ENCODE peak calls at places on chromosomes 16 and 17, in nine cellular contexts. B is vagina, T is ovary, H is A549, R is heart left ventricle, U is right lobe of liver, A is body of pancreas, V is gastrocnemius medialis, J is stomach. L is an unnamed sample.

GRCh38 chr17:77475012-77475976 is 334.5 kb downstream of the SEC14L1 start:
- DNase-seq in H (no peak), T (peak), R (no peak), B (no peak), V (no peak), J (no peak), U (no peak), A (no peak), L (no peak)

GRCh38 chr17:76078859-76079576 is at the start of gene ZACN:
- DNase-seq in J (no peak), U (no peak), H (no peak), R (no peak), V (no peak), A (no peak), B (no peak), T (no peak), L (no peak)

GRCh38 chr16:87603684-87604571 is 1.6 kb downstream of the JPH3 start:
- DNase-seq in A (no peak), T (no peak), H (no peak), B (no peak), J (no peak), R (no peak), V (no peak), U (no peak), L (no peak)

GRCh38 chr17:59769891-59770290 is 62.4 kb downstream of the VMP1 start:
- DNase-seq in J (no peak), B (no peak), U (no peak), T (no peak), H (no peak), A (no peak), R (no peak), V (no peak), L (no peak)

GRCh38 chr17:78789663-78790181 is 7.6 kb upstream of the CYTH1 start:
- DNase-seq in U (peak), H (no peak), B (no peak), A (peak), J (peak), T (peak), V (peak), R (peak), L (peak)

GRCh38 chr16:87324411-87325275 is 7.5 kb upstream of the C16orf95 start:
- DNase-seq in U (no peak), V (peak), R (no peak), J (no peak), B (no peak), A (no peak), H (peak), T (peak), L (no peak)

GRCh38 chr17:39225974-39226683 is 384 bp upstream of the STAC2 start:
- DNase-seq in H (peak), T (peak), B (no peak), R (peak), A (peak), J (peak), V (no peak), U (no peak), L (peak)

GRCh38 chr17:41404024-41404651 is 6.7 kb upstream of the KRT31 start:
- DNase-seq in V (no peak), H (peak), T (no peak), B (no peak), U (no peak), R (no peak), J (no peak), A (no peak), L (no peak)

GRCh38 chr17:44077595-44077909 is 7.0 kb downstream of the G6PC3 start:
- DNase-seq in T (no peak), A (no peak), H (no peak), B (no peak), R (no peak), V (no peak), U (no peak), J (no peak), L (no peak)

GRCh38 chr16:7137560-7138330 is 194.9 kb upstream of the RBFOX1 start:
- DNase-seq in J (no peak), V (no peak), H (peak), B (no peak), U (no peak), T (no peak), A (no peak), R (no peak), L (no peak)

GRCh38 chr16:3866703-3867431 is 13.6 kb downstream of the CREBBP start:
- DNase-seq in J (no peak), A (no peak), V (no peak), U (no peak), B (no peak), R (no peak), H (no peak), T (no peak), L (no peak)

GRCh38 chr17:65121916-65122821 is 15.0 kb upstream of the RGS9 start:
- DNase-seq in B (no peak), V (no peak), J (no peak), U (no peak), T (no peak), A (no peak), R (no peak), H (no peak), L (no peak)

GRCh38 chr17:34308376-34308775 is 10.9 kb upstream of the CCL8 start:
- DNase-seq in V (no peak), A (no peak), R (no peak), U (no peak), J (no peak), H (no peak), T (no peak), B (no peak), L (no peak)

GRCh38 chr17:2081564-2081963 is 26.7 kb downstream of the HIC1 start:
- DNase-seq in H (no peak), V (no peak), J (no peak), T (no peak), U (no peak), B (no peak), R (no peak), A (no peak), L (no peak)

GRCh38 chr16:84540194-84540593 is 35.7 kb upstream of the MEAK7 start:
- DNase-seq in H (no peak), V (no peak), B (no peak), T (no peak), J (no peak), A (no peak), R (no peak), U (no peak), L (no peak)

GRCh38 chr16:85879975-85880831 is 18.8 kb upstream of the IRF8 start:
- DNase-seq in U (no peak), H (no peak), V (no peak), B (peak), A (no peak), T (no peak), R (no peak), J (no peak), L (no peak)

GRCh38 chr16:66886346-66886745 is 6.0 kb downstream of the PDP2 start:
- DNase-seq in H (no peak), J (no peak), A (no peak), B (no peak), U (no peak), V (no peak), R (no peak), T (no peak), L (no peak)

GRCh38 chr17:47686276-47686635 is 7.7 kb upstream of the TBKBP1 start:
- DNase-seq in H (no peak), V (no peak), B (no peak), T (no peak), R (no peak), U (no peak), A (no peak), J (no peak), L (no peak)

GRCh38 chr17:30454635-30455034 is 22.6 kb upstream of the GOSR1 start:
- DNase-seq in B (no peak), J (no peak), A (no peak), T (no peak), U (no peak), H (peak), R (no peak), V (no peak), L (no peak)

GRCh38 chr17:71084219-71084618 is 914.9 kb downstream of the KCNJ2 start:
- DNase-seq in R (no peak), B (no peak), H (peak), V (no peak), U (no peak), T (no peak), J (peak), A (peak), L (peak)

GRCh38 chr17:61496957-61497653 is 44.9 kb downstream of the TBX4 start:
- DNase-seq in B (no peak), H (no peak), V (no peak), R (no peak), A (no peak), J (no peak), U (no peak), T (no peak), L (no peak)

GRCh38 chr17:66184392-66184791 is 7.5 kb downstream of the CEP112 start:
- DNase-seq in V (no peak), T (no peak), U (no peak), B (no peak), H (no peak), R (no peak), J (no peak), A (no peak), L (no peak)

GRCh38 chr16:3101841-3102470 is 2.9 kb upstream of the ZSCAN10 start:
- DNase-seq in T (no peak), V (peak), U (no peak), R (peak), A (no peak), J (no peak), B (no peak), H (no peak), L (no peak)

DNA sequence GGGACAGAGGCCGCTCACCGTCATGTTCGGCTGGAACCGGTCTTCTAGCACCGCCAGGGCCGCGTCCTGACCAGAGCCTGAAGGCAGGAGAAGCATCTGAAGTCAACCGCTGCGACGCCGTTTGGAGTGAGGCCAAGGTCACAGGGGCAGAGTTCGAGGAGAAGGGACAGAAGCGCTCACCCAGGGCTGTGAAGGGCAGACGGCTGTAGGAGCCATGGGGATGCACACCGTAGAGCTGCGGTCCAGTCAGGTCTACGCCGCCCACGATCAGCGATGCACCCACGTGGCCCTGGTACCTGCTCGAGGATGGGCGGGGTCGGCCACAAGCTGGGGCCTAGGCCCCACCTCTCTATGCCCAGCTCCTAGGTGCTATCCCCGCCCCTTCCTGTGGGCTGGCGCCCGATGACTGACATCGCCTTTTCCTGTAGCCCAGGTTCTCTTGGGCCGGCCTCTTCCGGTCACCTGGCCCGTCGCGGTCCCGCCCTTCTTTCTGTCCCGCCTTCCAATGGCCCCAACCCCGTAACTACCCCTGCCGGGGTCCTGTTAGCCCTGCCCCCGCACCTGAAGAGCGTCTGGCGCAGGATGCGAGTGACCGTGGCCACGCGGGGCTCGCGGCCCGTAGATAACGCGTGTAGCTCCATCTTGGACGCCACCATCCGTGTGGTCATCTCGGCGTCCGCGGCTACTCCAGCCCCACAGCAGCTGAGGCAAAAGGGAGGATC is 1.1 kb downstream of the PSMB10 start:
- DNase-seq in R (peak), H (peak), J (peak), U (peak), B (peak), T (peak), V (peak), A (peak), L (peak)
- TF ChIP-seq POLR2A in R (peak), H (peak), J (no peak), U (peak), B (peak), T (peak), V (peak), A (peak), L (peak)

DNA sequence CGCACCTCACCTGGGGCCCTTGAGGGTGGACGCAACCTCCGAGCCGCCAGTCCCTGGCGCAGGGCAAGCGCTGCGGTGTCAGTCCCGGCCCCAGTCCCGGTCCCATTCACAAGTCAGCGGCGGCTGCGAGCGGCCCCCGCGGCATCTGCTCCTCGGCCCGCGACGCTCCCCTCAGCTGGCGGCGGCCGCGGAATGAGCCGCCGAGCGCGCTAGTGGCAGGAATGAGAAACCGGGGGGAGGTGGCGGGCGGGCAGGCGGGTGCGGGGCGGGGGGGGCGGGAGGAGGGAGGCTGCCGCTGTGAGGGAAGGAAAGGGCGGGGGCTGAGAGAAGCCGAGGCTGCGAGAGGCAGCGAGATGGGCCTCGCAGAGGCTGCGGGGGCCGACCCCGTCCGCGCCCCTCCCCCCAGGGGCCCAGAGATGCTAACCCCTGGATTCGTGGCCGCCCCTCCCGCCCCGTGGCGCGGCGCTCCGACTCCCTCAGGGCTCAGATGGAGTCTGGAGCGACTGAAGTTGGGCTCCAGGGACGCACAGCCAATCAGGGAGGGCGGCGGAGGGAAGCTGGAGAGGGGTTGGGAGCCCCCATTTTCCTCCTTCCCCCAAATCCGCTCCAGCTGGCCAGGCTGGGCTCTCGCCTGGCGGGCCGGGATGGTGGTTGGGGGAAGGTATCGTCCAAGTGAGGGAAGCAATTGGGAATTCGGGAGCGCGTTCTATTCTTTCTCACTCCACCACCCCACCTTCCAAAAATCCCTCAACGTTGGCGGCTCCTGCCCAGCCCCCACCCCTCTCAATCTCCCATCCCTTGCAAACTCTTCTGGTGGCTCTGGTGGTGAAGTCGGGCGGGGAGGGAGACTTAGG is at the start of gene CDH11:
- DNase-seq in V (peak), B (no peak), H (no peak), T (peak), A (peak), R (peak), J (peak), U (no peak), L (peak)
- TF ChIP-seq CTCF in V (no peak), B (peak), H (no peak), T (peak), A (no peak), R (peak), J (peak), U (no peak), L (no peak)

DNA sequence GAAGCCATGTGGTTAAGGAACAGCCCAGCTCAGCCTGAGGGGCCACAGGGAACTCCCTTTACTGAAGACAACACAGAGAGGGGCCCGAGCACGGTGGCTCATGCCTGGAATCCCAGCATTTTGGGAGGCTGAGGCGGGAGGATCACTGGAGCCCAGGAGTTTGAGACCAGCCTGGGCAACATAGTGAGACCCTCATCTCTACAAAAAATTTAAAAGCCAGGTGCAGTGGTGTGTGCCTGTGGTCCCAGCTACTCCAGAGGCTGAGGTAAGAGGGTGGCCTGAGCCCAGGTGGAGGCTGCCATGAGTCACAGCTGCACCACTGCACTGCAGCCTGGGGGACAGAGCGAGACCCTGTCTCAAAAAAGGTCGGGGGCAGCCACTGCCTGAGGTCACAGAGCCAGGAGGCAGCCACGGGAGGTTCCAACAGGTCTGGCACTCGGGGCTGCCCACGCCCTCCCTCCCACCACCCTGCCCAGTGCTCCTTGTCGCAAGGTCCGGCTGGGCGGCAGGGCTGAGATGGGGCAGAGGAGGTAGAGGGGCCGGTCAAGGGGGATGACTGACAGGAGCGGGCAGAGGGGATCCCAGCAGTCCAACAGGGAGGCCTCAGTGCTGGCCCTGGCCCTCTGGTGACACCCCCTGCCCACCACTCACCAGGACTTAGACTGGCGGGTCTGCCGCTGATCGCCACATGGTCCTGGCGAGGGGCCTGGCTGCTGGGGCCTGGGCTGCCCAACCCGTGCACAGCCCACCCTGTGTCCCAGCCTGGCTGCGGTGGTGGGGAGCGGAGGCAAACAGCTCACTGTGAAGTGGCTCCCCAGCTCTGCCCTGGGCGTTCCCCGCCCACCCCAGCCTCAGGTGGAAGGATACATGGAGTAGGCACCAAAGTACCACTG is 3.4 kb downstream of the CYBA start:
- DNase-seq in V (no peak), H (no peak), A (no peak), T (no peak), R (no peak), U (peak), B (no peak), J (no peak), L (no peak)
- H3K27ac ChIP-seq in V (no peak), H (no peak), A (no peak), T (no peak), R (no peak), U (no peak), B (no peak), J (no peak), L (no peak)

DNA sequence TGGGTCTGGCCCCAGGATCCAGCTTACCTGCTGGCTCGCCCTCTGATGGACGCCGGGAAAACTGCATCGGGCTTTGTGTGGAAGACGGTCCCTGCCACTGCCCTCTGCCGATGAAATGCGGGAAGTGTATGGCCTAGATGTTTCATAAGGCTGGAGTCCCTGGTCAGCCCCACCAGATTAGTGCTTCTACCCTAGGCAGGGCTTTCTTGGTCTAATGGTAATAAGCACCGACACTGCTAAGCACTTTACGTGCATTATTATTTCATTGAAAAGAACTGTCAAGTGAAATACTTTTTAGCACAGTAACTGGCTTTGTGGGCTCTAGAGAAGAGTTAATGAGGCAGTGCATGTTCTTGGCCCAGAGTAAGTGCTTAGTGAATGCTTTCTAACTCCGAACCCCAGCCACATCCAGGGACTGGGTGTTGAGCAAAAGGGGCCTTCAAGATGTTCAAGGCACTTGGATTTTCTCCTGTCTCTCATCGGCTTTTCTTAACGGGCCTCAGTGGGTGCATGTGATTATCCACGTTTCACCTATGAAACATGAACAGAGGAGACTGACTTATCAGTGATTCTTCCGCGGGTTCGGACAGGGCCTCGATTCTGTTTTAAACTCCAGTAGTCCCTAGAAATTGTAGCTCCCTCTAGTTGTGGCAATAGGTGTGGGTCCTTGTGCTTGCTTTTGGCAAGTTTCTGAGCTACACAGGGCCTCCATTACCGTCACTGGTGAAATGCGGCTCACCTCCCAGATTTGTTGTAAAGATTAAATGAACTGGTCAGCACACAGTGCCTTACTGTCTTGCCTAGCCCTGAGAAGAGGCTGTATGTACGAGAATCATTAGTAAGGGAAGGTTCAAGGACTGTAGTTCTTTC is 6.6 kb downstream of the TRAF4 start:
- DNase-seq in V (peak), T (peak), J (peak), A (peak), R (peak), U (peak), H (peak), B (no peak), L (peak)
- TF ChIP-seq POLR2A in V (no peak), T (no peak), J (no peak), A (no peak), R (no peak), U (no peak), H (no peak), B (no peak), L (no peak)

DNA sequence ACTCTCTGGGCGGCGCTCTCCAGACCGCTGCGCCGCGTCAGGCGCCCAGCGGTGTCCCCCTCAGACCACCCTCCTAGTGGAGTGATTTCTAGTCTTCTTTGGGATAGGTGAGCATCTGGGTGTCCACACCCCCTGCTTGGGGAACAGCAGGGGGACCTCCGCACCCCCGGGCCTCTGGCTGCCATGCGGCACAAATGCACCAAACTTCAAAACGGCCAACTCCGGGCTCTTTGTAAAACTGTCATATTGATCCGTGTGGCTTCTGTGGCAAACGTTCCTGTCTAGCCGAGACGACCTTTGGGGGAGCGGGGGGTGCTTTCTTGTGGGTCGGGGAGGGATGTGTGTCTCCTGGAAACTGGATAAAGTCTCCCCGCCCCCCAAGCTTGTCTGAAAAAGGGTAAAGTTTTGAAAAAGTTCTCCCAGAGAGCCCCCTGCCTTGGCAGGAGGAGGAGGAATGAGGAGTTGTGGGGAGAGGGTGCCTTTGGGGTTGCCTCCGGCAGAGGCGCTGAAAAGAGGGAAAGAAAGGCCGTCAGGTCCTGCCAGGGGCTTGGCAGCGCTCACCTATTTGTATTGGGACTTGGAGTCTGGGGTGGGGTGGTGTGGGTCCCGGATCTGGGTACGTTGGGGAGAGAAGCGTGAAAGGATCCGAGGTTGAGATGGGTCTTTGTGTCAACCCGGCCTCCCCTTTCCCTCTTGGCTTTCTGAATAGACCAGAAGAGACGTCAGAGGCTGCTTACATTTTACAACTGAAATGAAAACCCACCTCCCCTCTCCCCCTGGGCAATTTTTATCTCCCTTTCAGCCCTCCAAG is 2.2 kb upstream of the CHD3 start:
- DNase-seq in R (no peak), J (peak), H (peak), U (no peak), V (no peak), B (peak), A (peak), T (peak), L (peak)
- TF ChIP-seq CTCF in R (no peak), J (no peak), H (no peak), U (no peak), V (no peak), B (no peak), A (no peak), T (no peak), L (no peak)

GRCh38 chr16:57996406-57997175 is 3.9 kb downstream of the ZNF319 start:
- DNase-seq in A (no peak), U (peak), B (no peak), T (no peak), V (no peak), R (no peak), H (no peak), J (no peak), L (no peak)
- H3K27ac ChIP-seq in A (no peak), U (no peak), B (no peak), T (no peak), V (no peak), R (no peak), H (no peak), J (no peak), L (no peak)